ENCODE peak calls at places on chromosomes 3 and 15, in six cellular contexts. M is sigmoid colon, S is stomach, L is transverse colon, F is esophagus muscularis mucosa, Z is K562. W is an unnamed sample.

GRCh38 chr3:125192190-125193035 is 20.1 kb downstream of the SLC12A8 start:
- DNase-seq in F (no peak), S (no peak), M (no peak), Z (no peak), L (no peak), W (no peak)

GRCh38 chr3:73319179-73319769 is 257.8 kb downstream of the EBLN2 start:
- DNase-seq in M (peak; percentile 65), F (no peak), Z (no peak), L (no peak), S (no peak), W (no peak)

GRCh38 chr3:193727089-193727488 is 134.1 kb downstream of the OPA1 start:
- DNase-seq in S (no peak), Z (no peak), L (no peak), F (peak; percentile 79), M (no peak), W (no peak)

GRCh38 chr3:29642393-29643033 is 361.6 kb downstream of the RBMS3 start:
- DNase-seq in F (no peak), L (peak; percentile 11), M (no peak), Z (no peak), S (no peak), W (no peak)

GRCh38 chr3:185756477-185756876 is 68.4 kb downstream of the IGF2BP2 start:
- DNase-seq in M (no peak), F (no peak), Z (no peak), S (no peak), L (no peak), W (no peak)

GRCh38 chr3:172516318-172517214 is 6.7 kb downstream of the TNFSF10 start:
- DNase-seq in L (peak; percentile 75), M (peak; percentile 80), F (no peak), Z (no peak), S (peak; percentile 85), W (peak; percentile 73)

GRCh38 chr3:175105066-175105465 is 245.9 kb downstream of the NAALADL2 start:
- DNase-seq in Z (no peak), L (no peak), M (no peak), F (no peak), S (no peak), W (no peak)

GRCh38 chr3:37793889-37794591 is 67.6 kb upstream of the CTDSPL start:
- DNase-seq in F (no peak), M (no peak), Z (no peak), S (no peak), L (no peak), W (no peak)

GRCh38 chr15:78325092-78325843 is 14.9 kb upstream of the CRABP1 start:
- DNase-seq in S (no peak), F (no peak), Z (no peak), M (no peak), L (no peak), W (no peak)

GRCh38 chr3:10116138-10116460 is 624 bp downstream of the BRK1 start:
- DNase-seq in Z (peak; percentile 54), M (no peak), S (no peak), F (no peak), L (no peak), W (no peak)

GRCh38 chr3:155917781-155918180 is 47.3 kb downstream of the GMPS start:
- DNase-seq in F (no peak), M (no peak), Z (no peak), L (no peak), S (no peak), W (no peak)

GRCh38 chr3:37272743-37273142 is 98.4 kb upstream of the LRRFIP2 start:
- DNase-seq in M (no peak), F (no peak), Z (no peak), S (no peak), L (no peak), W (no peak)

GRCh38 chr15:92429378-92430066 is 35.8 kb downstream of the ST8SIA2 start:
- DNase-seq in M (no peak), S (no peak), L (no peak), Z (peak; percentile 54), F (no peak), W (no peak)

GRCh38 chr15:68154923-68155559 is 50.1 kb downstream of the CALML4 start:
- DNase-seq in S (peak; percentile 37), F (no peak), M (no peak), Z (peak; percentile 26), L (peak; percentile 33), W (no peak)

GRCh38 chr15:100919481-100920405 is 586 bp downstream of the LRRK1 start:
- DNase-seq in Z (no peak), F (no peak), S (no peak), L (peak; percentile 39), M (no peak), W (no peak)

GRCh38 chr3:39126532-39127071 is 19.1 kb downstream of the TTC21A start:
- DNase-seq in S (no peak), Z (peak; percentile 64), F (no peak), L (peak; percentile 56), M (peak; percentile 70), W (no peak)

GRCh38 chr3:135867911-135868310 is 97.6 kb upstream of the PPP2R3A start:
- DNase-seq in S (no peak), F (no peak), M (no peak), L (no peak), Z (no peak), W (no peak)

GRCh38 chr3:135865554-135865953 is 100.0 kb upstream of the PPP2R3A start:
- DNase-seq in L (no peak), F (no peak), M (no peak), S (no peak), Z (no peak), W (no peak)

GRCh38 chr3:135864060-135864459 is 101.5 kb upstream of the PPP2R3A start:
- DNase-seq in F (no peak), S (no peak), L (no peak), M (no peak), Z (no peak), W (no peak)

GRCh38 chr3:135862361-135862760 is 103.2 kb upstream of the PPP2R3A start:
- DNase-seq in F (no peak), S (no peak), L (no peak), M (no peak), Z (no peak), W (no peak)

GRCh38 chr3:135865085-135865484 is 100.4 kb upstream of the PPP2R3A start:
- DNase-seq in Z (no peak), F (no peak), L (no peak), S (no peak), M (no peak), W (no peak)
- TF ChIP-seq POLR2AphosphoS5 in Z (no peak), F (no peak), L (no peak), S (no peak), M (no peak), W (no peak)

GRCh38 chr15:39188930-39189329 is 391.9 kb upstream of the THBS1 start:
- DNase-seq in L (no peak), M (no peak), F (no peak), S (no peak), Z (no peak), W (no peak)
- TF ChIP-seq EP300 in L (no peak), M (no peak), F (no peak), S (no peak), Z (no peak), W (no peak)

GRCh38 chr3:52234516-52235447 is 4.2 kb downstream of the TWF2 start:
- DNase-seq in L (no peak), S (no peak), F (no peak), M (no peak), Z (no peak), W (no peak)
- TF ChIP-seq CTCF in L (no peak), S (no peak), F (no peak), M (no peak), Z (no peak), W (no peak)

DNA sequence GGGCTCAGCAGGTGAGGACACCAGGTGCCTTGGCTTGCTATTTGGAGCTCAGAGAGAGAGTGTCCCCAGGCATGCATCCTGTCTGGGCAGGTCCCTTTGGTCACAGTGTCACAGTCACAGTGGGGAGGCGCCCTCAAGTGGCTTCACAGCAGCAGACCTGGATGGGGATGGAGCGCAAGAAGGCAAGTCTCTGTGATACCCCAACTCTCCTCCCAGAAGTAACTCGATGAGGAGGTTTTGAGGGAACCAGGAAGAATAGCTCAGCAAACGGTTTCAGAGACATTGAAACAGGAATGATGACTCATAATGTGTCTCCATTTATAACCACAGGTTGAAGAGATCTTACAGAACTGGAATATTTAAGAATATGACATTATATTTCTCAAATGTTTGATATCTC is 66.5 kb upstream of the SH3GL3 start:
- DNase-seq in F (no peak), S (no peak), Z (peak; percentile 23), M (no peak), L (peak; percentile 8), W (no peak)
- TF ChIP-seq POLR2AphosphoS5 in F (no peak), S (no peak), Z (no peak), M (no peak), L (no peak), W (no peak)

GRCh38 chr3:64188810-64189560 is 36.3 kb downstream of the PRICKLE2 start:
- DNase-seq in L (no peak), F (peak; percentile 83), Z (no peak), M (peak; percentile 76), S (no peak), W (peak; percentile 64)
- TF ChIP-seq EP300 in L (no peak), F (no peak), Z (no peak), M (peak; percentile 43), S (no peak), W (no peak)

DNA sequence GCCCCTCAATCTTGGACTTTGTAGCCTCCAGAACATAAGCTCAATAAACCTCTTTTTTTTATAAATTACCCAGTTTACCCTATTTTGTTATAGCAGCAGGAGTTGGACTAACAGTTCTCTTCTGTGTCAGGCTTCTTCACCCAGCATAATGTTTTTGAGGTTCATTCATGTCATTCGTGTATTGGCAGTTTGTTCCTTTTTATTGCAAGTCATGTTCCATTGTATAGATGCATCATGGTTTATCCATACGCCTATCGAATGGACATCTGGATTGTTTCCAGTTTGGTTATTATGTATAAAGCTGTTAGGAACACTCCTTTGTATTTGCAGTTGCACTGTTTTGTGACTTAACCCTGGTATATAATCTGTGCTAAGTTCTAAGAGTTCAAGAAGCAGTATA is 39.8 kb downstream of the NR1D2 start:
- DNase-seq in F (no peak), Z (no peak), M (no peak), L (no peak), S (no peak), W (no peak)
- TF ChIP-seq CTCF in F (no peak), Z (no peak), M (no peak), L (no peak), S (no peak), W (no peak)

GRCh38 chr3:52384009-52384761 is 60.7 kb downstream of the SEMA3G start:
- DNase-seq in Z (no peak), L (no peak), S (no peak), M (no peak), F (no peak), W (no peak)

GRCh38 chr3:52383446-52383845 is 61.5 kb downstream of the SEMA3G start:
- DNase-seq in L (no peak), S (no peak), M (no peak), Z (no peak), F (no peak), W (no peak)

GRCh38 chr3:52387481-52387880 is 57.4 kb downstream of the SEMA3G start:
- DNase-seq in Z (no peak), F (no peak), M (no peak), S (no peak), L (no peak), W (no peak)

GRCh38 chr3:52388348-52388821 is 56.5 kb downstream of the SEMA3G start:
- DNase-seq in M (no peak), F (no peak), L (no peak), Z (peak; percentile 54), S (no peak), W (no peak)

GRCh38 chr3:52385157-52385556 is 59.7 kb downstream of the SEMA3G start:
- DNase-seq in F (no peak), S (no peak), Z (peak; percentile 80), M (no peak), L (no peak), W (no peak)
- TF ChIP-seq POLR2AphosphoS5 in F (no peak), S (no peak), Z (no peak), M (no peak), L (no peak), W (no peak)